ENCODE peak calls at places on chromosomes 4 and X, in eight cellular contexts. L, A, F, C, P, U, O and D are unnamed samples.

GRCh38 chr4:90958256-90958895 is 831.2 kb downstream of the CCSER1 start:
- DNase-seq in O (peak), F (no peak), C (peak), P (no peak), A (no peak), L (no peak), U (no peak), D (no peak)

GRCh38 chrX:102745513-102746133 is 25.1 kb downstream of the GPRASP3 start:
- DNase-seq in U (no peak), O (no peak), A (no peak), P (no peak), L (peak), F (no peak), C (no peak), D (no peak)

GRCh38 chr4:163404570-163404969 is 60.9 kb downstream of the NPY5R start:
- DNase-seq in C (no peak), U (no peak), P (no peak), O (no peak), L (peak), A (no peak), F (no peak), D (no peak)

GRCh38 chr4:47068986-47069385 is 37.6 kb downstream of the GABRB1 start:
- DNase-seq in C (peak), L (no peak), F (no peak), U (no peak), P (no peak), O (peak), A (no peak), D (no peak)

GRCh38 chrX:81586091-81586490 is 384.2 kb downstream of the SH3BGRL start:
- DNase-seq in P (no peak), O (no peak), L (no peak), A (no peak), U (no peak), C (no peak), F (no peak), D (no peak)

GRCh38 chr4:1153567-1154090 is 18.8 kb downstream of the SPON2 start:
- DNase-seq in C (no peak), F (no peak), P (no peak), L (no peak), A (no peak), U (no peak), O (no peak), D (no peak)

GRCh38 chrX:14501312-14501711 is 28.0 kb upstream of the GLRA2 start:
- DNase-seq in L (no peak), C (no peak), P (no peak), O (no peak), A (no peak), F (no peak), U (no peak), D (no peak)

GRCh38 chrX:15356444-15356843 is 21.1 kb upstream of the PIGA start:
- DNase-seq in L (no peak), A (no peak), F (no peak), C (no peak), O (peak), U (no peak), P (no peak), D (no peak)